ENCODE peak calls at places on chromosome 3, in five cellular contexts. D is CD8-positive, alpha-beta T cell; E is endothelial cell; X is brain microvascular endothelial cell; M is lower lobe of right lung. U is an unnamed sample.

GRCh38 chr3:105606052-105606451 is 239.3 kb downstream of the ALCAM start:
- DNase-seq in D (no peak), E (no peak), X (peak), M (no peak), U (no peak)

GRCh38 chr3:195003006-195003892 is 267.7 kb downstream of the XXYLT1 start:
- DNase-seq in D (peak), E (no peak), X (no peak), M (peak), U (no peak)

GRCh38 chr3:138092023-138092422 is 23.4 kb downstream of the DZIP1L start:
- DNase-seq in D (no peak), E (no peak), X (peak), M (no peak), U (no peak)

GRCh38 chr3:197406266-197406665 is 107.9 kb upstream of the DLG1 start:
- DNase-seq in D (no peak), E (no peak), X (no peak), M (peak), U (no peak)

GRCh38 chr3:116393199-116393598 is 52.1 kb downstream of the LSAMP start:
- DNase-seq in D (no peak), E (no peak), X (no peak), M (no peak), U (no peak)

GRCh38 chr3:134039161-134039862 is 9.6 kb upstream of the SLCO2A1 start:
- DNase-seq in D (no peak), E (no peak), X (no peak), M (no peak), U (peak)

GRCh38 chr3:134976948-134977347 is 181.9 kb downstream of the EPHB1 start:
- DNase-seq in D (no peak), E (no peak), X (no peak), M (no peak), U (no peak)

GRCh38 chr3:133937756-133938601 is 42.3 kb upstream of the RAB6B start:
- DNase-seq in D (peak), E (no peak), X (no peak), M (no peak), U (no peak)

GRCh38 chr3:59609967-59610366 is 560.1 kb upstream of the CFAP20DC start:
- DNase-seq in D (no peak), E (no peak), X (no peak), M (peak), U (no peak)

GRCh38 chr3:192422998-192423349 is 304.4 kb downstream of the FGF12 start:
- DNase-seq in D (no peak), E (no peak), X (no peak), M (no peak), U (no peak)

GRCh38 chr3:61381745-61382392 is 130.6 kb upstream of the FHIT start:
- DNase-seq in D (no peak), E (no peak), X (peak), M (no peak), U (no peak)

GRCh38 chr3:151146071-151146730 is 56.8 kb downstream of the GPR171 start:
- DNase-seq in D (peak), E (peak), X (peak), M (peak), U (peak)

U was measured in trophoblast cell.